ENCODE peak calls at places on chromosomes 6 and 20, in ten cellular contexts. X is sigmoid colon, T is fibroblast of lung, Z is ascending aorta, Y is colonic mucosa, U is SK-N-SH, O is HCT116, R is kidney, A is stomach, D is A673. G is an unnamed sample.

GRCh38 chr20:53103124-53103523 is 131.0 kb downstream of the TSHZ2 start:
- DNase-seq in X (no peak), T (no peak), Z (no peak), Y (no peak), U (no peak), O (no peak), R (no peak), A (no peak), D (no peak), G (no peak)

GRCh38 chr6:90993771-90994170 is 406.9 kb upstream of the MAP3K7 start:
- DNase-seq in X (no peak), T (no peak), Z (no peak), Y (no peak), U (no peak), O (no peak), R (no peak), A (no peak), D (peak), G (no peak)

GRCh38 chr20:63047946-63048345 is 41.2 kb upstream of the BHLHE23 start:
- DNase-seq in X (no peak), T (no peak), Z (no peak), Y (no peak), U (no peak), O (no peak), R (peak), A (no peak), D (no peak), G (no peak)

GRCh38 chr6:134041093-134041492 is 11.3 kb downstream of the SLC2A12 start:
- DNase-seq in X (no peak), T (peak), Z (no peak), Y (no peak), U (no peak), O (peak), R (no peak), A (no peak), D (peak), G (no peak)

GRCh38 chr6:99485395-99485773 is 29.8 kb downstream of the USP45 start:
- DNase-seq in X (no peak), T (no peak), Z (no peak), Y (no peak), U (no peak), O (no peak), R (no peak), A (no peak), D (no peak), G (no peak)

GRCh38 chr20:48302844-48303552 is 517.7 kb upstream of the SULF2 start:
- DNase-seq in X (no peak), T (no peak), Z (no peak), Y (no peak), U (peak), O (no peak), R (no peak), A (no peak), D (no peak), G (no peak)

GRCh38 chr20:51275816-51276215 is 252.9 kb upstream of the KCNG1 start:
- DNase-seq in X (no peak), T (peak), Z (no peak), Y (no peak), U (no peak), O (no peak), R (no peak), A (no peak), D (peak), G (peak)

GRCh38 chr20:2761885-2762284 is 38.5 kb downstream of the CPXM1 start:
- DNase-seq in X (no peak), T (no peak), Z (no peak), Y (no peak), U (no peak), O (no peak), R (no peak), A (no peak), D (no peak), G (no peak)

GRCh38 chr6:31769684-31770371 is 7.3 kb downstream of the VWA7 start:
- DNase-seq in X (peak), T (peak), Z (peak), Y (peak), U (peak), O (peak), R (no peak), A (peak), D (peak), G (no peak)

GRCh38 chr6:11414564-11414963 is 123.0 kb upstream of the TMEM170B start:
- DNase-seq in X (no peak), T (no peak), Z (no peak), Y (no peak), U (no peak), O (peak), R (no peak), A (no peak), D (no peak), G (no peak)

GRCh38 chr20:32439132-32439829 is 81.2 kb downstream of the ASXL1 start:
- DNase-seq in X (peak), T (peak), Z (no peak), Y (no peak), U (no peak), O (no peak), R (no peak), A (no peak), D (peak), G (no peak)

GRCh38 chr20:34112600-34113061 is 588 bp upstream of the EIF2S2 start:
- DNase-seq in X (peak), T (peak), Z (no peak), Y (peak), U (peak), O (no peak), R (peak), A (peak), D (peak), G (peak)

GRCh38 chr6:35229304-35229703 is 15.5 kb downstream of the SCUBE3 start:
- DNase-seq in X (no peak), T (no peak), Z (no peak), Y (no peak), U (no peak), O (no peak), R (no peak), A (no peak), D (no peak), G (no peak)

GRCh38 chr20:12821249-12821648 is 187.5 kb upstream of the SPTLC3 start:
- DNase-seq in X (no peak), T (no peak), Z (no peak), Y (no peak), U (no peak), O (no peak), R (no peak), A (no peak), D (no peak), G (no peak)

GRCh38 chr6:142551145-142551811 is 249.5 kb downstream of the ADGRG6 start:
- DNase-seq in X (no peak), T (no peak), Z (no peak), Y (no peak), U (no peak), O (peak), R (peak), A (no peak), D (peak), G (no peak)

GRCh38 chr20:41692479-41693135 is 74.4 kb upstream of the CHD6 start:
- DNase-seq in X (peak), T (peak), Z (peak), Y (no peak), U (peak), O (no peak), R (peak), A (peak), D (peak), G (peak)

GRCh38 chr6:19142236-19142635 is 694.9 kb upstream of the ID4 start:
- DNase-seq in X (no peak), T (no peak), Z (no peak), Y (no peak), U (no peak), O (no peak), R (no peak), A (no peak), D (no peak), G (no peak)

GRCh38 chr6:83459663-83460062 is 28.8 kb upstream of the ME1 start:
- DNase-seq in X (no peak), T (no peak), Z (no peak), Y (no peak), U (no peak), O (no peak), R (no peak), A (no peak), D (no peak), G (no peak)

GRCh38 chr6:2245954-2246863 is 804 bp upstream of the GMDS start:
- DNase-seq in X (peak), T (peak), Z (peak), Y (peak), U (peak), O (peak), R (peak), A (peak), D (peak), G (no peak)

GRCh38 chr20:46563170-46563847 is 12.9 kb upstream of the OCSTAMP start:
- DNase-seq in X (no peak), T (no peak), Z (no peak), Y (no peak), U (no peak), O (no peak), R (no peak), A (no peak), D (no peak), G (no peak)

GRCh38 chr6:118739976-118740771 is 88.8 kb upstream of the CEP85L start:
- DNase-seq in X (no peak), T (peak), Z (no peak), Y (no peak), U (no peak), O (no peak), R (no peak), A (no peak), D (no peak), G (no peak)

GRCh38 chr20:25054133-25054820 is 3.7 kb downstream of the ACSS1 start:
- DNase-seq in X (peak), T (no peak), Z (no peak), Y (no peak), U (no peak), O (no peak), R (no peak), A (peak), D (no peak), G (no peak)

GRCh38 chr20:14062786-14063185 is 67.5 kb downstream of the MACROD2 start:
- DNase-seq in X (no peak), T (peak), Z (no peak), Y (no peak), U (no peak), O (no peak), R (no peak), A (no peak), D (no peak), G (no peak)

GRCh38 chr20:1301031-1301529 is 27.9 kb downstream of the SDCBP2 start:
- DNase-seq in X (peak), T (peak), Z (no peak), Y (no peak), U (no peak), O (peak), R (peak), A (no peak), D (no peak), G (no peak)

GRCh38 chr6:37486440-37486839 is 13.3 kb downstream of the CCDC167 start:
- DNase-seq in X (no peak), T (no peak), Z (no peak), Y (no peak), U (no peak), O (no peak), R (no peak), A (no peak), D (no peak), G (no peak)

GRCh38 chr6:13432526-13433218 is 54.7 kb downstream of the GFOD1 start:
- DNase-seq in X (no peak), T (no peak), Z (no peak), Y (no peak), U (no peak), O (no peak), R (no peak), A (no peak), D (no peak), G (no peak)

GRCh38 chr6:5504078-5504477 is 242.8 kb downstream of the FARS2 start:
- DNase-seq in X (no peak), T (no peak), Z (no peak), Y (no peak), U (no peak), O (no peak), R (no peak), A (no peak), D (no peak), G (no peak)

GRCh38 chr20:20017852-20018245 is 687 bp downstream of the NAA20 start:
- DNase-seq in X (no peak), T (no peak), Z (no peak), Y (no peak), U (no peak), O (no peak), R (no peak), A (no peak), D (peak), G (no peak)

GRCh38 chr6:25619222-25619621 is 32.8 kb upstream of the SCGN start:
- DNase-seq in X (no peak), T (no peak), Z (no peak), Y (no peak), U (no peak), O (no peak), R (no peak), A (no peak), D (no peak), G (no peak)

GRCh38 chr6:156943167-156943566 is 166.0 kb downstream of the ARID1B start:
- DNase-seq in X (no peak), T (no peak), Z (no peak), Y (no peak), U (no peak), O (no peak), R (no peak), A (no peak), D (no peak), G (no peak)
- H3K27ac ChIP-seq in X (no peak), T (no peak), Z (no peak), Y (no peak), U (no peak), O (no peak), R (no peak), A (no peak), D (no peak), G (no peak)

GRCh38 chr6:110619275-110619908 is 143.0 kb upstream of the SLC22A16 start:
- DNase-seq in X (no peak), T (no peak), Z (no peak), Y (no peak), U (no peak), O (no peak), R (no peak), A (no peak), D (no peak), G (no peak)

GRCh38 chr6:110620065-110620464 is 143.7 kb upstream of the SLC22A16 start:
- DNase-seq in X (no peak), T (no peak), Z (no peak), Y (no peak), U (no peak), O (no peak), R (no peak), A (no peak), D (no peak), G (no peak)

GRCh38 chr6:110621061-110621460 is 144.6 kb upstream of the SLC22A16 start:
- DNase-seq in X (no peak), T (no peak), Z (no peak), Y (no peak), U (no peak), O (no peak), R (no peak), A (no peak), D (no peak), G (no peak)

GRCh38 chr6:110617057-110617456 is 140.6 kb upstream of the SLC22A16 start:
- DNase-seq in X (no peak), T (no peak), Z (no peak), Y (no peak), U (no peak), O (no peak), R (no peak), A (no peak), D (no peak), G (no peak)

DNA sequence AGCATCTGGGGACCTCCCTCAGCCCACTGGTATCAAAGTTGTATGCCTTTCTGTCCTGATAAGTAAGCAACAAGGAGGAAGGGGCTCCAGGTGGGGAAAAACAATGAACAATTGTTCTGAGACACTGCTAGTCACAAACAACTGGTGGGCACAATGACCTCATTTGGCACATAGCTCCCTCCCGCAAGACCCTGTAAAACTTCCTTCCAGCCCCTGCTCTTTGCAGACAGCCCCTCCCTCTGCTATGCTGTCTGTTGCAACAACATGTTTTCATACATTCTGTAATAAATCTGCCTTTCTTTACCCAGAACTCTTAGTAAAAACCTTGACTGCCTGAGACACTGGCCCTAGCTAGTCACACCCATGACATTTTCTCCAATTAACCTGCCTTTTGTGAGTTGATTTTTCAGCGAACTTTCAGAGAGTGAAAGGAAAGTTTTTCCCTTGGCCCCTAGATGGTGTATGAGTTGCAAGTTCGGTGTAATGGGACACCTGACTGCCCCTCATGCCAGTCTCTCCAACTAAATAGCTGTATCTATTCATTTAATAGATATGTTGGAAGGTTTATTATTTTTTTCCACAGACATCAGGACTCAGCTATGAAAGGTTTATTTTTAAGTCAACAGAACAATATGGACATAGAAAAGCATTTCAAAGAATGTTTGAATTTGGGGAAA is 142.3 kb upstream of the SLC22A16 start:
- DNase-seq in X (no peak), T (peak), Z (no peak), Y (no peak), U (no peak), O (peak), R (no peak), A (no peak), D (no peak), G (no peak)
- TF ChIP-seq CTCF in X (no peak), T (peak), Z (no peak), Y (peak), U (peak), O (peak), R (peak), A (no peak), D (peak), G (peak)

GRCh38 chr6:44401138-44401537 is 13.6 kb downstream of the CDC5L start:
- DNase-seq in X (no peak), T (no peak), Z (no peak), Y (no peak), U (no peak), O (no peak), R (no peak), A (no peak), D (no peak), G (no peak)

GRCh38 chr6:44399991-44400390 is 12.5 kb downstream of the CDC5L start:
- DNase-seq in X (no peak), T (no peak), Z (no peak), Y (no peak), U (no peak), O (no peak), R (no peak), A (no peak), D (no peak), G (no peak)

GRCh38 chr6:44404022-44404714 is 16.7 kb downstream of the CDC5L start:
- DNase-seq in X (no peak), T (no peak), Z (no peak), Y (no peak), U (no peak), O (no peak), R (no peak), A (no peak), D (no peak), G (no peak)

GRCh38 chr6:44397424-44398169 is 10.1 kb downstream of the CDC5L start:
- DNase-seq in X (no peak), T (no peak), Z (no peak), Y (no peak), U (peak), O (no peak), R (no peak), A (no peak), D (peak), G (no peak)

GRCh38 chr6:44400572-44400971 is 13.1 kb downstream of the CDC5L start:
- DNase-seq in X (no peak), T (no peak), Z (no peak), Y (no peak), U (no peak), O (no peak), R (no peak), A (no peak), D (no peak), G (no peak)
- H3K4me3 ChIP-seq in X (no peak), T (no peak), Z (no peak), Y (no peak), U (no peak), O (no peak), R (no peak), A (no peak), D (no peak), G (no peak)

GRCh38 chr6:7546832-7547714 is 5.6 kb downstream of the DSP start:
- DNase-seq in X (no peak), T (no peak), Z (no peak), Y (peak), U (no peak), O (no peak), R (no peak), A (no peak), D (no peak), G (no peak)
- H3K27ac ChIP-seq in X (no peak), T (no peak), Z (no peak), Y (peak), U (no peak), O (no peak), R (no peak), A (peak), D (no peak), G (no peak)

GRCh38 chr20:57890254-57890800 is 180.5 kb upstream of the PMEPA1 start:
- DNase-seq in X (peak), T (no peak), Z (no peak), Y (no peak), U (no peak), O (no peak), R (no peak), A (no peak), D (no peak), G (no peak)
- TF ChIP-seq CTCF in X (no peak), T (no peak), Z (no peak), Y (no peak), U (no peak), O (no peak), R (no peak), A (no peak), D (no peak), G (no peak)

GRCh38 chr20:35196313-35196712 is 24.4 kb downstream of the PROCR start:
- DNase-seq in X (no peak), T (peak), Z (no peak), Y (no peak), U (no peak), O (no peak), R (no peak), A (no peak), D (no peak), G (no peak)

GRCh38 chr20:35192071-35192872 is 20.4 kb downstream of the PROCR start:
- DNase-seq in X (no peak), T (no peak), Z (no peak), Y (no peak), U (no peak), O (no peak), R (no peak), A (no peak), D (no peak), G (no peak)

GRCh38 chr20:35187584-35188190 is 15.8 kb downstream of the PROCR start:
- DNase-seq in X (no peak), T (peak), Z (no peak), Y (no peak), U (no peak), O (no peak), R (no peak), A (no peak), D (no peak), G (no peak)

GRCh38 chr20:35191419-35191818 is 19.5 kb downstream of the PROCR start:
- DNase-seq in X (no peak), T (no peak), Z (no peak), Y (no peak), U (no peak), O (no peak), R (no peak), A (no peak), D (no peak), G (no peak)

DNA sequence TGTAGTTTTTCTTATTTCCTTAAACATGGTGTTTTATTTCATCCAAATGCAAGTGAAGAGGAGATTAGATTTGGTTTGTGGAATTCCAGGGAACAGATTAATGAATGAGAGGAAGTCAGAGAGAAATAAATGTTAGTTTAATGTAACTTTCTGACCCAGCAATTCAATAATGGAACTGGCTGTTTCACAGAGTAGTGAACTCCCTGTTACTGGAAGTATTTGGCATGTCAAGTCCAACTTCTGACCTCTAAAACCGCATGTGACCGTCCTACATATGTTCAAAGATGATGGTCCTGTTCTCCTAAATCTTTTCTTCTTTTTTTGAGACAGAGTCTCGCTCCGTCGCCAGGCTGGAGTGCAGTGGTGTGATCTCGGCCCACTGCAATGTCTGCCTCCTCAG is 18.7 kb downstream of the PROCR start:
- DNase-seq in X (no peak), T (peak), Z (no peak), Y (no peak), U (no peak), O (no peak), R (no peak), A (no peak), D (no peak), G (no peak)
- H3K4me3 ChIP-seq in X (no peak), T (no peak), Z (no peak), Y (no peak), U (no peak), O (no peak), R (no peak), A (no peak), D (no peak), G (no peak)

GRCh38 chr6:168288781-168289570 is 30.6 kb downstream of the DACT2 start:
- DNase-seq in X (no peak), T (no peak), Z (no peak), Y (no peak), U (no peak), O (no peak), R (peak), A (no peak), D (no peak), G (no peak)
- H3K27ac ChIP-seq in X (no peak), T (no peak), Z (no peak), Y (no peak), U (no peak), O (no peak), R (no peak), A (no peak), D (no peak), G (no peak)

G was measured in dorsolateral prefrontal cortex.